ENCODE peak calls at places on chromosomes 3 and 15, in seven cellular contexts. I, M, A, R, V, J and F are unnamed samples.

GRCh38 chr3:40790741-40791140 is 266.0 kb downstream of the ZNF621 start:
- DNase-seq in M (no peak), I (no peak), R (no peak), V (no peak), J (no peak), A (no peak), F (no peak)

GRCh38 chr3:112774293-112774926 is 72.3 kb downstream of the CD200R1L start:
- DNase-seq in I (peak), A (peak), V (no peak), M (no peak), J (peak), R (peak), F (no peak)

GRCh38 chr15:69389426-69389825 is 24.7 kb upstream of the KIF23 start:
- DNase-seq in J (no peak), M (no peak), I (no peak), V (no peak), R (no peak), A (no peak), F (no peak)

GRCh38 chr3:71536376-71536965 is 47.1 kb downstream of the FOXP1 start:
- DNase-seq in M (no peak), A (peak), V (no peak), I (peak), J (peak), R (no peak), F (peak)

GRCh38 chr3:156406393-156406792 is 148.5 kb downstream of the SSR3 start:
- DNase-seq in M (no peak), I (no peak), A (no peak), J (no peak), R (no peak), V (no peak), F (no peak)

GRCh38 chr3:120596116-120596852 is at the start of gene NDUFB4:
- DNase-seq in A (peak), I (peak), J (peak), V (peak), M (peak), R (peak), F (peak)

GRCh38 chr3:151003024-151003771 is 30.7 kb upstream of the CLRN1 start:
- DNase-seq in A (peak), M (no peak), V (no peak), I (no peak), J (peak), R (peak), F (no peak)

GRCh38 chr15:94234300-94234699 is 2.9 kb downstream of the MCTP2 start:
- DNase-seq in I (no peak), A (peak), J (peak), M (no peak), V (no peak), R (no peak), F (no peak)

GRCh38 chr15:29936353-29937049 is 114.2 kb upstream of the TJP1 start:
- DNase-seq in J (no peak), R (no peak), V (no peak), A (peak), M (no peak), I (no peak), F (no peak)

GRCh38 chr3:102129774-102130608 is 280.7 kb downstream of the NFKBIZ start:
- DNase-seq in M (peak), R (peak), J (peak), I (no peak), A (peak), V (no peak), F (peak)

GRCh38 chr3:50586763-50587070 is 17.4 kb downstream of the HEMK1 start:
- DNase-seq in J (no peak), M (no peak), I (no peak), A (no peak), V (no peak), R (no peak), F (no peak)

GRCh38 chr3:114675104-114675503 is 381.3 kb downstream of the TIGIT start:
- DNase-seq in R (no peak), V (no peak), J (peak), M (no peak), I (no peak), A (no peak), F (no peak)

GRCh38 chr3:27824312-27825200 is 102.4 kb upstream of the EOMES start:
- DNase-seq in M (no peak), J (no peak), V (no peak), A (no peak), I (no peak), R (no peak), F (no peak)

GRCh38 chr15:77024273-77025065 is 29.5 kb downstream of the PSTPIP1 start:
- DNase-seq in M (peak), I (no peak), J (peak), V (peak), R (peak), A (peak), F (no peak)

GRCh38 chr3:14303336-14304100 is 98.9 kb upstream of the SLC6A6 start:
- DNase-seq in J (no peak), R (no peak), A (no peak), V (no peak), I (no peak), M (no peak), F (no peak)

GRCh38 chr3:115720988-115721387 is 97.7 kb downstream of the GAP43 start:
- DNase-seq in A (no peak), V (no peak), R (no peak), M (no peak), I (no peak), J (no peak), F (no peak)

GRCh38 chr3:150235799-150236198 is 172.3 kb upstream of the TSC22D2 start:
- DNase-seq in I (peak), R (no peak), A (peak), M (no peak), J (peak), V (no peak), F (no peak)

GRCh38 chr3:129602730-129603560 is 3.5 kb downstream of the PLXND1 start:
- DNase-seq in I (peak), R (no peak), M (peak), V (no peak), J (peak), A (peak), F (peak)

GRCh38 chr15:41417418-41417811 is 520 bp downstream of the RTF1 start:
- DNase-seq in R (no peak), M (no peak), I (no peak), J (peak), V (peak), A (peak), F (no peak)

GRCh38 chr15:79101866-79102581 is 11.4 kb upstream of the RASGRF1 start:
- DNase-seq in R (no peak), J (no peak), M (no peak), V (no peak), A (peak), I (no peak), F (no peak)

GRCh38 chr3:43612439-43612838 is 9.4 kb downstream of the ANO10 start:
- DNase-seq in A (no peak), I (no peak), J (no peak), M (no peak), V (peak), R (no peak), F (no peak)

GRCh38 chr3:190721330-190721729 is 141.2 kb downstream of the GMNC start:
- DNase-seq in I (no peak), M (no peak), R (no peak), J (no peak), A (no peak), V (no peak), F (no peak)

GRCh38 chr3:164687902-164688301 is 390.4 kb downstream of the SI start:
- DNase-seq in J (no peak), A (no peak), M (no peak), I (no peak), V (no peak), R (no peak), F (no peak)

DNA sequence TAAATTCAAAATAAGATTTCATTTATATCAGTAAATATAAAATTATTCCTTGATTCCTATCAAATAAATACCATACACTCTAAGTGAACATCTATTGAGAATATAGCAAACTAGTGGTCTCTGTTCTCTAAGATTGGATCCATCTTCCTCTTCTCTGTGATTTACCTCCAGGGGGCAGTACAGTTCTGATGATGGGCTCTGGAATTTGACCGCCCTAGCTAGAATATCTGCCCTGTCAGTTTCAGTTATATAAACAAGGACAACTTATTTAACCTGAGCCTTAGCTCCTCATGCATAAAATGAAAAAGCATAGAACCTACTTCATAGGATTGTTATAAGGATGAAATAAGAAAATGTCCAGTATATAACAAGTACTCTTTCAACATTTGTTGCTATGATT is 171.1 kb upstream of the CCDC54 start:
- DNase-seq in V (peak), J (peak), I (no peak), R (no peak), M (no peak), A (peak), F (peak)
- TF ChIP-seq CTCF in V (no peak), J (peak), I (peak), R (peak), M (peak), A (peak), F (peak)

GRCh38 chr3:55688154-55688553 is 201.0 kb upstream of the WNT5A start:
- DNase-seq in I (no peak), J (no peak), A (no peak), M (no peak), R (no peak), V (no peak), F (no peak)
- H3K4me3 ChIP-seq in I (no peak), J (no peak), A (no peak), M (no peak), R (no peak), V (no peak), F (no peak)

GRCh38 chr3:77652624-77653023 is 612.7 kb downstream of the ROBO2 start:
- DNase-seq in J (no peak), A (no peak), I (no peak), M (no peak), R (no peak), V (no peak), F (no peak)
- TF ChIP-seq CTCF in J (no peak), A (no peak), I (no peak), M (no peak), R (no peak), V (no peak), F (no peak)

GRCh38 chr3:101123084-101123483 is 129.9 kb upstream of the ABI3BP start:
- DNase-seq in R (no peak), M (no peak), V (peak), I (no peak), J (no peak), A (no peak), F (no peak)
- H3K4me3 ChIP-seq in R (no peak), M (no peak), V (no peak), I (no peak), J (no peak), A (no peak), F (no peak)

DNA sequence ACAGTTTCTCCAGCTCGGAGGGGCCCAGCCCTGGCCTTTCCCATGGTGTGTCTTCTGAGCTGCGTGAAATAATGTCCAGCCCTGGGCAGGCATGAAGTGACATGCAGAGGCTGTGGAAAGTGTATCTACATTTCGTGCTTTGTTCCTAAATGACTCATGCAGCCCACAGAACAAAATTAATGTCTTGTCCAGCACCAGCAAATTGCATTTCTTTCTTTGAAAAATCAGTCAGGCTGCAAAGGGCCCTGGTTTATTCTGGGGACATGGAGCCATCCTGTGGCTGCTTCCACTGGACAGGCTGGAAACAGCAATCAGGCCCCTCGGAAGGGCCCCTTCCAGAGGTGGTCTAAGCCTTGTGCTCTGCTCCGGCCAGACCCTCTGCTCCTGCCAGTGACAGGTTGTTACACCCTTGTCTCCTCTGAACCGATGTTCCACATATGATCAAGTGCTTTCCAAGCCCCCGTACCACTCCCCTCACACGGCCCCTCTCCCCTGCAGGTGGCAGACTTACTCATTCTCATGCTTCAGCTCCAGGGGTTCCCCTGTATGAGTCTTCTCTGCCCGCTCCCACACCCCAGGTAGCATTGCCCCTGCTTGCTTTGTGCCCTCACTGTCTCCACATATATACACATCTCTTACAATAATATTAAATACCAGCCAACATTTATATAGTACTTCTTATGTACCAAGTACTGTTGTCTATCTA is 33.7 kb downstream of the CRYGS start:
- DNase-seq in R (no peak), M (no peak), J (peak), A (no peak), I (no peak), V (no peak), F (no peak)
- TF ChIP-seq CTCF in R (no peak), M (no peak), J (peak), A (no peak), I (no peak), V (no peak), F (no peak)

DNA sequence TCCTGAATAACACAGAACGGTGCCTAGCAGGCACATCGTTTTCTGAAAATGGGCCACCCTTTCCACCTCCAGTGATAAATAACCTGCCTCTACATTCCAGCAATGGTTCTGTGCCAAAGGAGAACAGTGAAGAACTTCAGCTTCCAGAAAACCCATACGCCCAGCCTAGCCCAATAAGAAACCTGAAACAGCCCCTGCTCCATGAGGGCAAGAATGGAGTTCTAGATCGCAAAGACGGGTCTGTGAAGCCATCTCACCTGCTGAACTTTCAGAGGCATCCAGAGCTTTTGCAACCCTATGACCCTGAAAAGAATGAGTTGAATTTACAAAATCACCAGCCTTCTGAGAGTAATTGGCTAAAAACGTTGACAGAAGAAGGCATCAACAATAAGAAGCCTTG is 61.9 kb downstream of the CGNL1 start:
- DNase-seq in R (no peak), V (no peak), A (no peak), J (no peak), M (no peak), I (no peak), F (no peak)
- H3K4me3 ChIP-seq in R (no peak), V (no peak), A (no peak), J (no peak), M (no peak), I (no peak), F (no peak)

GRCh38 chr15:65981837-65982696 is 112.8 kb downstream of the RAB11A start:
- DNase-seq in J (no peak), I (no peak), A (no peak), V (peak), R (no peak), M (no peak), F (no peak)
- TF ChIP-seq CTCF in J (no peak), I (peak), A (no peak), V (no peak), R (peak), M (no peak), F (no peak)

DNA sequence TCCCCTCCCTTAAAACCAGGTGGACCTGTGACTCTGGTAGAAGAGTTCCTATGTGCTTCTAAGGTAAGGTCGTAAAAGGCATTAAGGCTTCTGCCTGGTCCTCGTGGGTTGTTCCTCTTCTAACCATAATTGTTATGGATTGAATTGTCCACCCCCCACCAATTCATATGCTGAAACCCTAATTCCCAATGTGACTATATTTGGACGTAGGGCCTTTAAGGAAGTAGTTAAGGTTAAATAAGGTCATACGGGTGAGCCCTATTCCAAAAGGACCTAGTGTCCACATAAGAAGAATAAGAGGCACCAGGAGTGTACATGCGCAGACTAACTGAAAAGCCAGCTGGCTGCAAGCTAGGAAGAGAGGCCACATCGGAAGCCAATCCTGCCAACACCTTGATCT is 1.9 kb downstream of the ADPGK start:
- DNase-seq in R (no peak), V (no peak), I (no peak), M (no peak), J (no peak), A (no peak), F (no peak)
- H3K4me3 ChIP-seq in R (no peak), V (no peak), I (no peak), M (no peak), J (no peak), A (no peak), F (peak)